ENCODE peak calls at places on chromosome 19, in ten cellular contexts. V is IMR-90; T is brain microvascular endothelial cell; Z is nephron progenitor cell; P is endodermal cell; J is dorsolateral prefrontal cortex; R is cardiac fibroblast; O is kidney epithelial cell; N is CD4-positive, alpha-beta T cell; F is lower lobe of right lung. Q is an unnamed sample.

GRCh38 chr19:12284631-12285030 is 10.1 kb downstream of the ZNF44 start:
- DNase-seq in V (no peak), T (no peak), Z (no peak), P (no peak), J (no peak), R (no peak), O (no peak), N (no peak), F (no peak), Q (no peak)

GRCh38 chr19:17305517-17306284 is at the start of gene MRPL34:
- DNase-seq in V (peak), T (peak), Z (peak), P (peak), J (peak), R (peak), O (peak), N (peak), F (no peak), Q (peak)

GRCh38 chr19:14544977-14545715 is 15.8 kb downstream of the TECR start:
- DNase-seq in V (no peak), T (no peak), Z (no peak), P (no peak), J (peak), R (no peak), O (no peak), N (no peak), F (no peak), Q (no peak)

GRCh38 chr19:35845215-35846037 is 6.9 kb downstream of the NPHS1 start:
- DNase-seq in V (no peak), T (no peak), Z (peak), P (peak), J (no peak), R (no peak), O (no peak), N (no peak), F (no peak), Q (no peak)

GRCh38 chr19:48683349-48683748 is 10.5 kb upstream of the NTN5 start:
- DNase-seq in V (peak), T (peak), Z (no peak), P (no peak), J (peak), R (peak), O (no peak), N (peak), F (peak), Q (no peak)

GRCh38 chr19:35449347-35450043 is 1.4 kb downstream of the FFAR2 start:
- DNase-seq in V (no peak), T (no peak), Z (no peak), P (no peak), J (no peak), R (no peak), O (no peak), N (no peak), F (no peak), Q (no peak)

GRCh38 chr19:39297931-39298634 is 1.9 kb downstream of the IFNL1 start:
- DNase-seq in V (no peak), T (no peak), Z (no peak), P (no peak), J (no peak), R (no peak), O (no peak), N (peak), F (peak), Q (no peak)

GRCh38 chr19:4524808-4525562 is 6.7 kb upstream of the PLIN4 start:
- DNase-seq in V (no peak), T (peak), Z (peak), P (peak), J (peak), R (peak), O (no peak), N (peak), F (no peak), Q (peak)

GRCh38 chr19:16915734-16916133 is 26.9 kb downstream of the F2RL3 start:
- DNase-seq in V (no peak), T (no peak), Z (no peak), P (no peak), J (no peak), R (no peak), O (no peak), N (no peak), F (no peak), Q (no peak)

GRCh38 chr19:48059331-48059730 is 15.5 kb upstream of the CABP5 start:
- DNase-seq in V (no peak), T (no peak), Z (no peak), P (no peak), J (no peak), R (no peak), O (no peak), N (no peak), F (no peak), Q (no peak)

GRCh38 chr19:4052114-4052992 is 14.3 kb downstream of the ZBTB7A start:
- DNase-seq in V (peak), T (no peak), Z (no peak), P (no peak), J (no peak), R (no peak), O (no peak), N (no peak), F (peak), Q (no peak)

GRCh38 chr19:4075373-4075772 is 8.7 kb upstream of the ZBTB7A start:
- DNase-seq in V (no peak), T (peak), Z (no peak), P (no peak), J (no peak), R (no peak), O (no peak), N (no peak), F (peak), Q (no peak)

GRCh38 chr19:55056827-55057226 is 6.1 kb downstream of the RDH13 start:
- DNase-seq in V (no peak), T (no peak), Z (no peak), P (no peak), J (no peak), R (no peak), O (no peak), N (no peak), F (no peak), Q (no peak)

GRCh38 chr19:35484637-35485036 is 5.6 kb downstream of the KRTDAP start:
- DNase-seq in V (no peak), T (no peak), Z (no peak), P (no peak), J (no peak), R (no peak), O (no peak), N (no peak), F (no peak), Q (no peak)

GRCh38 chr19:11361037-11361770 is 6.0 kb downstream of the PLPPR2 start:
- DNase-seq in V (no peak), T (no peak), Z (peak), P (peak), J (no peak), R (no peak), O (no peak), N (no peak), F (peak), Q (no peak)

GRCh38 chr19:32405431-32406160 is at the start of gene DPY19L3:
- DNase-seq in V (peak), T (peak), Z (peak), P (peak), J (peak), R (peak), O (peak), N (peak), F (peak), Q (peak)

GRCh38 chr19:17001603-17002183 is 24.9 kb downstream of the CPAMD8 start:
- DNase-seq in V (no peak), T (no peak), Z (no peak), P (peak), J (no peak), R (no peak), O (no peak), N (peak), F (no peak), Q (no peak)

GRCh38 chr19:31095100-31095804 is 254.0 kb downstream of the TSHZ3 start:
- DNase-seq in V (no peak), T (no peak), Z (no peak), P (no peak), J (no peak), R (no peak), O (no peak), N (no peak), F (no peak), Q (no peak)

GRCh38 chr19:31334849-31335624 is 14.2 kb downstream of the TSHZ3 start:
- DNase-seq in V (peak), T (no peak), Z (no peak), P (no peak), J (no peak), R (peak), O (no peak), N (no peak), F (no peak), Q (no peak)

GRCh38 chr19:35756373-35757230 is at the start of gene HSPB6:
- DNase-seq in V (peak), T (peak), Z (no peak), P (peak), J (peak), R (peak), O (no peak), N (no peak), F (peak), Q (no peak)

GRCh38 chr19:56836059-56836458 is 4.5 kb downstream of the PEG3 start:
- DNase-seq in V (no peak), T (no peak), Z (no peak), P (no peak), J (no peak), R (no peak), O (no peak), N (no peak), F (no peak), Q (no peak)

GRCh38 chr19:18488838-18489626 is 32.8 kb downstream of the ELL start:
- DNase-seq in V (no peak), T (no peak), Z (peak), P (peak), J (peak), R (no peak), O (no peak), N (no peak), F (no peak), Q (no peak)
- TF ChIP-seq CTCF in V (peak), T (peak), Z (peak), P (peak), J (no peak), R (peak), O (peak), N (no peak), F (peak), Q (no peak)

DNA sequence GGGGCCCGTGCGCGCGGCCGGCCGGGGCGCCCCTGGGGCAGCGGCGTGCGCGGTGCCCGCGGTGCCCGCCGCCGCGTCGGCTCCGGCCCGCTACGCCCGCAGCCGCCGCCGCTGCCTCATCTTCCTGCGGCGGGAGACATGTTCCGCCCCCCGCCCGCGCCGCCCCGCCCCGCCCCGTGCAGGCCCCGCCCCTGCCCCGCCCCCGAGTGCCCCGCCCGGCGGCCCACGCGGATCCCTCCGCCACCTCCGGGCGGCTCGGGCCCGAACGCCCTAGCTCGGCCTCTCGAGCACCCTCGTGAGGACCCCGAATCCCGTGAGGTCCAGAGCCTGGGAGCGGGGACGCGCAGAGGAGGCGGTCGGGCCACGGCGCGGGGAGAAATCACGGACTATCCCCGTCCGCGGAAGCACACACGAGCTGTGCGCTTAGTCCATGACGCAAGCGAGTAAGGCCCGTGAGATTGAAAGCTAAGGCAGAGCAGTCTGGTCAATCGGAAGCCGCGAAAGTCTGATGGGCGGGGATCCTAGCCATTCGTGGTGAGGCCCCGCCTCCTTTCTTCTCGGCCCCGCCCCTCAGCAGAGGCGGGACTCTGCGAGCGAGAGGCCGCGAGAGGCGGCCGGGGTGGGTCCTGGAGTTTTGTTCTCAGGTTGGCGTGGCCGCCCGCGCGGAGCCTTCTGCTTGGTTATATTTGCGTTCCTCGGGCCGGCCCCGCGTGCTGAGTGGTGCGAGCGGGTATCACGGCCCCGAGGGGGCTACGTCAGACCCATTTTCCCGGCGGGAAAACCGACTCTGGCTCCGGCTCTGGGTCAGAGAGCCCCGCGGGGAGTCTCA is at the start of gene TCF3:
- DNase-seq in V (peak), T (peak), Z (peak), P (peak), J (peak), R (peak), O (peak), N (peak), F (peak), Q (peak)
- TF ChIP-seq CTCF in V (no peak), T (no peak), Z (no peak), P (no peak), J (peak), R (no peak), O (no peak), N (no peak), F (no peak), Q (no peak)

DNA sequence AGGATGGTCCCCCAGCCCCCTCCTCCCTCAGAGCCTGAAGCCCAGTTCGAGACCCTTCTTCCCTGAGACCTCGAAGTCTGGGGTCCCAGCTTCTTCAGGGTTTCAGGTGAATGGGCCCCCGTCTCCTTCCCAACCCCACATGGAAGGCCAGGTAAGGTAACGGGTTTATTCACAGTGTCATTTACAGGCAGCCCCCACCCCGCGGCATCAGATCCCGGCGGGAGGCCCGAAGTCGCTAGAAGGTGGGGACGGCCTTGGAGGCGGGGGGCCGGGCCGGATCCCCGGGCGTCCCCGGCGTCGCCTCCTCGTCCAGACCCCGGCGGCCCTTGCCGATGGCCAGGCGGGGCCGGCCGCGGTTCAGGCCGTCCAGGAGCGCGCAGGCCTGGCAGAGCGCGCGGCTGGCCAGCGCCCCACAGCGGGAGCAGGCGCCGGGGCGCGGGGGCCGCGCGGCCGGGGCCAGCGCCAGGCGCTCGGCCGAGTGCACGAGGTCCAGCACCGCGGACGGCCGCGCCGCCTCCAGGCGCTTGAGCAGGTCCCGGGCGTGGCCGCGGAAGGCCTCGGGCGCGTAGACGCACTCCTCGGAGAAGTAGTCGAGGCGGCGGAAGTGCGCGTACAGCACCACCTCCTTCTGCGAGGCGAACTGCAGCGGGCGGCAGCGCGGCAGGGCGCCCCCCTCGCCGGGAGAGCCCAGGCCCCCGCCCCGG is 9.7 kb downstream of the CTU1 start:
- DNase-seq in V (no peak), T (no peak), Z (no peak), P (no peak), J (no peak), R (peak), O (no peak), N (peak), F (peak), Q (no peak)
- TF ChIP-seq CTCF in V (no peak), T (no peak), Z (no peak), P (peak), J (no peak), R (no peak), O (no peak), N (no peak), F (no peak), Q (no peak)

GRCh38 chr19:23093832-23094231 is 23.0 kb upstream of the ZNF730 start:
- DNase-seq in V (no peak), T (no peak), Z (no peak), P (peak), J (no peak), R (no peak), O (no peak), N (no peak), F (no peak), Q (no peak)
- TF ChIP-seq CTCF in V (no peak), T (no peak), Z (no peak), P (peak), J (no peak), R (no peak), O (no peak), N (no peak), F (no peak), Q (no peak)

DNA sequence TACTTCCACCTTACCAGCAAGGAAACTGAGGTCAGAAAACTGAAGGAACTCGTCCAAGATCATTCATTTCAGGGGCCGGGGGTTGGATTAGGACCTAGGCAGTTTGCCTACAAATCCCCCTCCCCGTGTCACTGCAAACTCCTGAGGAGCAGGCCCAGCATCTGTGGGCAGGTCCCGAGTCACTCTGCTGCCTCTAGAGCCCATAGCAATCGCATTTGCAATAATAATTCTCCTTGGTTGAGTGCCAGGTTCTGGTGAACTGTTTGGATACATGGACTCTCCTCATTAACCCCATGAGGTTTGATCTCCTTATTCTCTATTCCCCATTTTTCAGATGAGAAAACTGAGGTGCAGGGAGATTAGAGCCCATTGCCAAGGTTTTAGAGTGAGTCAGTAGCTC is 903 bp downstream of the PIN1 start:
- DNase-seq in V (peak), T (peak), Z (no peak), P (no peak), J (no peak), R (peak), O (no peak), N (no peak), F (no peak), Q (no peak)
- TF ChIP-seq CTCF in V (no peak), T (peak), Z (no peak), P (no peak), J (no peak), R (no peak), O (no peak), N (no peak), F (no peak), Q (no peak)

DNA sequence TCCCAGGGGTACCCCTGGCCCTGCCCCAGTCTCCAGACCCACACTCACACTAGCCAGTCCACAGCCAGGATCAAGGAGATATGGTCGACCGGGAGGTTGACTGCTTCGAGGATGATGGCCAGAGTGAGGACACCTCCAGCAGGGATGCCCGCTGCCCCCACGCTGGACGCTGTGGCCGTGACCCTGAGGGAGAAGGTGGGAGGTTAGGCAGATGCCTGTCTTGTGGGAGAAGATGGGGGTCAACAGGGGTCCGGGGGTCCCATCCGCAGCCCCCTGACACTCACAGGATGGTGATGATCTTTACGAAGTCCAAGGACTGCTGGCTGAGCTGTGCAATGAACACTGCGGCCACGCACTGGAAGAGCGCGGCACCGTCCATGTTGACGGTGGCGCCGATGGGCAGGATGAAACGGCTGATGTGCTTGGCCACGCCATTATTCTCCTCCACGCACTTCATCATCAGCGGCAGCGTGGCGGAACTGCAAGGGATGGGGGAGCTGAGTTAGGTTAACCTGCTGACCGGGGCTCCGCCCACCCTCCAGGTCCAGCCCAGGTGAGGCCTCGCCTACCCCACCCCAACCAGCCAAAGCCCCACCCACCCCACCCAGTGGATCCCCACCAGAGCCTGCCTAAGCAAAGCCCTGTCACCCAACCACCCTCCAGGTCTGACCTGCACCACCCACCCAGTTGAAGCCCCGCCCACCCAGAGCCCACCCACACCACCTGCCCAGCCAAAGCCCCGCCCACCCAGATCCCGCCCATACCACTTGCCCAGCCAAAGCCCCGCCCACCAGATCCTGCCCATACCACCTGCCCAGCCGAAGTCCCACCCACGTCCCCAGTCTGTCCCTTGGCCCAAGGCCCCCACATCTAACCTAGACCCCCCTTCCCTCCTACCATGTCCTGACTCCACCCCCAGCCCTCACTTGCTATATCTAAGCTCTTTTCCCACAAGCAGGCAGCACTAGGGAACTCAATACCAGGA is 11.2 kb downstream of the SLC1A5 start:
- DNase-seq in V (no peak), T (no peak), Z (no peak), P (peak), J (no peak), R (no peak), O (no peak), N (no peak), F (no peak), Q (no peak)
- TF ChIP-seq CTCF in V (no peak), T (no peak), Z (no peak), P (no peak), J (no peak), R (no peak), O (no peak), N (no peak), F (no peak), Q (no peak)

GRCh38 chr19:34370117-34370516 is 5.1 kb downstream of the GPI start:
- DNase-seq in V (no peak), T (no peak), Z (no peak), P (no peak), J (no peak), R (no peak), O (no peak), N (no peak), F (no peak), Q (no peak)
- TF ChIP-seq CTCF in V (no peak), T (no peak), Z (no peak), P (no peak), J (no peak), R (no peak), O (no peak), N (no peak), F (no peak), Q (no peak)

DNA sequence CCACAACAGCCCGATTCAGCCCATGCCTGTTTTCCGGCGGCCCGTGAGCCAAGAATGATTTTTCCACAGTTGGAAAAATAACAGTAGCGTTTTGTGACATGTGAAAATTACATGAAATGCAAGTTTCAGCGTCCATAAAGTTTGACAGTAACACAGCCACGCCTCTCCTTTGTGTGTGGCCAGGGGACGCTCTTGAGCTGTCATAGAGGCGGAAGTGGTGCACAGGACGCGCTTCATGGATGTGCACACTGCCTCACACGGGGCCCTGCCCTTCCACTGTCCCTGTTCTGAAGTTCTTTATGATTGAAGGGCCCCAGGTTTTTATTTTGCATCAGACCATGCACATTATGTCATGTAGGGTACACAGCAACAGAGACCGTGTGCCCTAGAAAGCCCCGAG is 12.4 kb upstream of the ELAVL1 start:
- DNase-seq in V (no peak), T (no peak), Z (no peak), P (peak), J (no peak), R (no peak), O (no peak), N (peak), F (peak), Q (no peak)
- TF ChIP-seq CTCF in V (no peak), T (no peak), Z (no peak), P (peak), J (no peak), R (no peak), O (no peak), N (no peak), F (no peak), Q (no peak)

GRCh38 chr19:9885077-9885552 is 50.0 kb downstream of the PIN1 start:
- DNase-seq in V (peak), T (peak), Z (no peak), P (peak), J (peak), R (peak), O (no peak), N (no peak), F (no peak), Q (no peak)
- TF ChIP-seq CTCF in V (peak), T (peak), Z (no peak), P (peak), J (peak), R (peak), O (no peak), N (no peak), F (peak), Q (no peak)

GRCh38 chr19:51366050-51366998 is at the start of gene ETFB:
- DNase-seq in V (peak), T (peak), Z (peak), P (peak), J (peak), R (peak), O (peak), N (peak), F (peak), Q (peak)
- TF ChIP-seq CTCF in V (no peak), T (no peak), Z (no peak), P (no peak), J (no peak), R (no peak), O (no peak), N (no peak), F (no peak), Q (no peak)

Q was measured in omental fat pad.